ENCODE peak calls at places on chromosomes 6 and 20, in six cellular contexts. X is Calu3; B is brain microvascular endothelial cell; E is BJ; S is activated CD8-positive, alpha-beta T cell treated with anti-CD3 and anti-CD28 coated beads for 36 hours; D is type B pancreatic cell. L is an unnamed sample.

GRCh38 chr20:31918471-31919105 is 33.3 kb downstream of the PDRG1 start:
- DNase-seq in E (no peak), B (no peak), S (no peak), X (no peak), D (no peak), L (no peak)

GRCh38 chr6:13226071-13226470 is 102.3 kb downstream of the TBC1D7 start:
- DNase-seq in X (no peak), E (no peak), B (no peak), D (no peak), S (no peak), L (no peak)

GRCh38 chr6:119612871-119613515 is 263.4 kb upstream of the MAN1A1 start:
- DNase-seq in B (no peak), D (no peak), X (no peak), S (no peak), E (no peak), L (no peak)

GRCh38 chr6:10210052-10210451 is 204.8 kb downstream of the TFAP2A start:
- DNase-seq in B (peak), X (no peak), E (peak), D (no peak), S (no peak), L (no peak)

GRCh38 chr6:154341326-154341725 is 15.3 kb downstream of the IPCEF1 start:
- DNase-seq in X (no peak), B (no peak), D (no peak), S (no peak), E (no peak), L (no peak)

GRCh38 chr6:98200084-98200483 is 634.3 kb upstream of the POU3F2 start:
- DNase-seq in D (no peak), B (no peak), X (no peak), S (no peak), E (no peak), L (no peak)

GRCh38 chr6:80468398-80468797 is 361.9 kb downstream of the BCKDHB start:
- DNase-seq in D (no peak), B (no peak), X (no peak), E (no peak), S (no peak), L (no peak)

GRCh38 chr6:127878115-127878514 is 22.7 kb downstream of the THEMIS start:
- DNase-seq in S (no peak), B (no peak), D (no peak), X (no peak), E (no peak), L (no peak)

GRCh38 chr6:109503327-109504224 is 20.6 kb upstream of the ZBTB24 start:
- DNase-seq in E (no peak), D (no peak), B (no peak), S (no peak), X (no peak), L (no peak)

GRCh38 chr6:4059115-4059777 is 19.7 kb downstream of the FAM217A start:
- DNase-seq in S (peak), X (peak), B (peak), D (no peak), E (peak), L (no peak)
- TF ChIP-seq CTCF in S (no peak), X (no peak), B (peak), D (no peak), E (peak), L (no peak)

GRCh38 chr6:149410557-149410956 is 10.5 kb downstream of the SUMO4 start:
- DNase-seq in X (no peak), S (no peak), B (no peak), E (no peak), D (no peak), L (no peak)
- TF ChIP-seq CTCF in X (no peak), S (no peak), B (no peak), E (no peak), D (no peak), L (no peak)

GRCh38 chr20:10636326-10636818 is 37.4 kb downstream of the JAG1 start:
- DNase-seq in E (no peak), X (no peak), D (no peak), S (no peak), B (peak), L (no peak)
- TF ChIP-seq CTCF in E (no peak), X (no peak), D (no peak), S (no peak), B (peak), L (no peak)

DNA sequence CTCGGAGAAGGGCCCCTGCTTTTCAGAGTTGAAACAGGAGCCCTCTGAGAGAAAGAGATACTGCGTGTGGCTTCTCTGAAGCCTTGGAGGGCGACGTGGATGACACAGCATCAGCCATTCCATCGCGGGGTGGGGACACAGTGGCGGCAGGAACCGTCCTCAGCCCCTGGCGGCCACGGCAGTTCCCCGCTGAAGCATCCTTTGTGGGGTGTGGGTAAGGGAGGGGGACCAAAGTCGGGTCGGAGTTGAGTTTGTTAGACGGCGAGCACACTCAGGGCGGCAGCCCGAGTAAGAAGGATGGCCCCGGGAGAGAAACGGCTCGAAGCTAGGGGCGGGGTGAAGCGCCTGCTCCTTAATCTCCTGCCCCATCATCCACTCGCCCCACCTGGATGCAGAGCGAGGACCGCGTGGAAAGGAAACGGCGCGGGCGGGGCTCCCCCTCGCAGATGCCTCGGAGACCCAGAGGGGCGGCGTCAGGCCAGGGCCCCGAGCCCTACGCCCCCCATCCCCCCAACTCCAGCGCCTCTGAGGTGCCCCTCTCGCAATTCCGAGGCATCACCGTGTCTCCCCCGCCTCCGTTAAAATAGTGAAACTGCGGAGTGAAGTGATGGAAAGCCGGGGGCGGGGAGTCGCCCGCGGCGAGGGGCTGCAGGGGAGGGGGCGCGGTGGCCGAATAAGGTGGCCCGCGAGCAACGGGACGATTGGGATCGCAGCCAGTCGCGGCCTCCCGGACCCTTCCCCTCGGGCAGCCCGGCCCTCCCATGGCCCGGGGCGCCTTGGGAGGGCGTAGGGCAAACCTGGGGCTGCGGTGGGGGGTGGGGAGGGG is 796 bp upstream of the RREB1 start:
- DNase-seq in S (peak), E (no peak), X (peak), B (peak), D (no peak), L (peak)
- TF ChIP-seq CTCF in S (peak), E (peak), X (no peak), B (peak), D (peak), L (peak)

GRCh38 chr6:112879920-112880413 is 532.8 kb downstream of the RFPL4B start:
- DNase-seq in X (peak), S (peak), B (no peak), D (no peak), E (no peak), L (no peak)
- TF ChIP-seq CTCF in X (peak), S (no peak), B (no peak), D (peak), E (no peak), L (no peak)

DNA sequence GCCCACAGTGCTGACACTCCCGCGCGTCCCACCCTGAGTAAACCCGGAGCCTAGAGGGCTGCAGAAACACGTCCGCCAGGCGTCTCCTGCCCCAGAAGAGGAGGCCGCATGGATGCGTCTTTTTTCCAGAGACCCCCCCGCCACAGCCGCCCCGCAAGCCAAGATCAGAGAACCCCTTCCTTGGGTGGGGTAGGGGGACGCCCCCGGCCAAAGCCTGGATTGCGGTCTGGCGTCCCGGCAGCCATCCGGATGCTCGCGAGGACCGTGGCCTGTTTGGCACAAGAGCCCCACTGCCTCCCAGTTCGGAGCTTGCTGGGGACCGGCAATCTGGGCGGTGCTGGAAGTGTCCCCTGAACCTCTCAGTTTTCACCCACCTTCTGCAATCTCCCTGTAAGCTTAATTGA is 960 bp downstream of the FAM162B start:
- DNase-seq in D (no peak), X (no peak), B (peak), S (no peak), E (no peak), L (no peak)
- TF ChIP-seq CTCF in D (no peak), X (no peak), B (peak), S (no peak), E (peak), L (no peak)

GRCh38 chr6:28141500-28142329 is at the start of gene ZKSCAN8:
- DNase-seq in D (peak), B (peak), E (no peak), S (peak), X (peak), L (peak)
- TF ChIP-seq CTCF in D (no peak), B (no peak), E (no peak), S (no peak), X (no peak), L (no peak)

DNA sequence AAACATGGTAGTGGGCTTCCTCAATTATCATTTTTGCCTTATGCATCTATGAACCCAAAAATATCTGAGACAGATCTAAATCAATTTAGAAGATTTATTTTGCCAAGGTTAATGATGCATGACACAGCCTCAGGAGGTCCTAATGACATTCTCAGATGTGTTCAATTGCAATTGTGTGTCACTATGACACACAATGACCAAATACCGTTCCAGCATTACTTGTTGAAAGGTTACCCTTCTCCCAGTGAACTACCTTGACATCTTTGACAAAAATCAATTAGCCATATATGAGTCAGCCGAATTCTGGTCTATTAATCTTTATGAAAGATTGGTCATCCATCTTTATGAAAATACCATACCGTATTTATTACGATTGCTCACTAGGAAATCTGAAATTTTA is 592.5 kb upstream of the GJE1 start:
- DNase-seq in D (no peak), X (no peak), B (no peak), E (no peak), S (no peak), L (no peak)
- TF ChIP-seq CTCF in D (no peak), X (no peak), B (no peak), E (no peak), S (no peak), L (no peak)

DNA sequence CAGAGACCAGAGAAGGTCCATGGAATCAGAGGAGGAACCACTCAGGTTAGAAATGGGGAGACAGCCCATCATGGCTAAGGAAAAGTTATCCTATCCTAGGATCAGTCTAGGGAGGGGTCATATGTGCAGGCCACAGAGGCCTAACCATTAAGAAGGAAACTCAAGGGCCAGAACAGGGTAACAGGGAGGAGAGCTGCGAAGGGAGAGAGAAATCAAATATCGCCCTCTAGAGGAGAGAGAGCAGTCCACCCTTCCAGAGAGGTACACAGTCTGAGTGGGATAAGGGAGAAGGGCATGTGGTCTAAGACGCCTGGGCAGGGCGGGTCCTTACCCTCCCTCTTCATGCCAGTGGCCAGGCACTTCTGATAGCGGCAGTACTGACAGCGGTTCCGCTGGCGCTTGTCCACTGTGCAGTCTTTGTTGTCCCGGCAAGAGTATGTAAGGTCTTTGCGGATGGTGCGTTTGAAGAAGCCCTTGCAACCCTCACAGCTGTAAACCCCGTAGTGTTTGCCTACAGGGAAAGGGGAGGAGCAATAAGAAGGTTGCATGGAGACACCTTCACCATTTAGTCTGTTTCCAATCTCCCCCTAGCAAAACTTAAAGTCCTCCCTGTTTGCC is 2.9 kb downstream of the RXRB start:
- DNase-seq in B (peak), S (peak), E (no peak), D (no peak), X (peak), L (no peak)
- TF ChIP-seq CTCF in B (peak), S (peak), E (peak), D (peak), X (peak), L (peak)

L was measured in CD14-positive monocyte.